ENCODE peak calls at places on chromosomes 4 and X, in six cellular contexts. One of them, this sample, is unnamed.

GRCh38 chr4:177441061-177441802 is 1.0 kb downstream of the AGA start:
- DNase-seq in GF-D8: peak; percentile 68
- DNase-seq in NCI-H69: peak; percentile 66
- DNase-seq in activated CD4-positive, alpha-beta T cell treated with anti-CD3 and anti-CD28 coated beads, Interleukin-2, amount 50 U/mL, for 1 hour: no peak
- DNase-seq in fibroblast of lung: peak; percentile 67
- DNase-seq in MV-4-11: peak; percentile 86
- DNase-seq in this sample: peak; percentile 35

GRCh38 chr4:173217727-173218126 is 49.1 kb downstream of the GALNT7 start:
- DNase-seq in fibroblast of lung: peak; percentile 55
- DNase-seq in NCI-H69: peak; percentile 28
- DNase-seq in MV-4-11: no peak
- DNase-seq in GF-D8: no peak
- DNase-seq in activated CD4-positive, alpha-beta T cell treated with anti-CD3 and anti-CD28 coated beads, Interleukin-2, amount 50 U/mL, for 1 hour: no peak
- DNase-seq in this sample: no peak

GRCh38 chr4:8201341-8201781 is 2.3 kb downstream of the SH3TC1 start:
- DNase-seq in GF-D8: peak; percentile 31
- DNase-seq in MV-4-11: peak; percentile 41
- DNase-seq in fibroblast of lung: no peak
- DNase-seq in activated CD4-positive, alpha-beta T cell treated with anti-CD3 and anti-CD28 coated beads, Interleukin-2, amount 50 U/mL, for 1 hour: peak; percentile 32
- DNase-seq in NCI-H69: peak; percentile 36
- DNase-seq in this sample: no peak

GRCh38 chr4:86493460-86493859 is 100.7 kb upstream of the PTPN13 start:
- DNase-seq in NCI-H69: no peak
- DNase-seq in GF-D8: peak; percentile 64
- DNase-seq in fibroblast of lung: peak; percentile 28
- DNase-seq in activated CD4-positive, alpha-beta T cell treated with anti-CD3 and anti-CD28 coated beads, Interleukin-2, amount 50 U/mL, for 1 hour: no peak
- DNase-seq in MV-4-11: peak; percentile 71
- DNase-seq in this sample: no peak

GRCh38 chr4:83267121-83267834 is 17.3 kb downstream of the COQ2 start:
- DNase-seq in MV-4-11: peak; percentile 89
- DNase-seq in NCI-H69: no peak
- DNase-seq in GF-D8: no peak
- DNase-seq in activated CD4-positive, alpha-beta T cell treated with anti-CD3 and anti-CD28 coated beads, Interleukin-2, amount 50 U/mL, for 1 hour: no peak
- DNase-seq in fibroblast of lung: peak; percentile 96
- DNase-seq in this sample: no peak

GRCh38 chr4:2714071-2714770 is 41.9 kb downstream of the TNIP2 start:
- DNase-seq in fibroblast of lung: peak; percentile 53
- DNase-seq in MV-4-11: no peak
- DNase-seq in NCI-H69: no peak
- DNase-seq in GF-D8: no peak
- DNase-seq in activated CD4-positive, alpha-beta T cell treated with anti-CD3 and anti-CD28 coated beads, Interleukin-2, amount 50 U/mL, for 1 hour: peak; percentile 35
- DNase-seq in this sample: no peak

GRCh38 chrX:40074080-40074958 is 23.4 kb downstream of the BCOR start:
- DNase-seq in GF-D8: no peak
- DNase-seq in NCI-H69: no peak
- DNase-seq in activated CD4-positive, alpha-beta T cell treated with anti-CD3 and anti-CD28 coated beads, Interleukin-2, amount 50 U/mL, for 1 hour: no peak
- DNase-seq in fibroblast of lung: no peak
- DNase-seq in MV-4-11: no peak
- DNase-seq in this sample: no peak

GRCh38 chr4:48667148-48667547 is 112.9 kb downstream of the FRYL start:
- DNase-seq in GF-D8: no peak
- DNase-seq in NCI-H69: no peak
- DNase-seq in MV-4-11: no peak
- DNase-seq in activated CD4-positive, alpha-beta T cell treated with anti-CD3 and anti-CD28 coated beads, Interleukin-2, amount 50 U/mL, for 1 hour: no peak
- DNase-seq in fibroblast of lung: no peak
- DNase-seq in this sample: no peak

GRCh38 chrX:24173115-24173847 is 23.8 kb downstream of the ZFX start:
- DNase-seq in NCI-H69: no peak
- DNase-seq in fibroblast of lung: no peak
- DNase-seq in activated CD4-positive, alpha-beta T cell treated with anti-CD3 and anti-CD28 coated beads, Interleukin-2, amount 50 U/mL, for 1 hour: no peak
- DNase-seq in GF-D8: no peak
- DNase-seq in MV-4-11: no peak
- DNase-seq in this sample: no peak